ENCODE peak calls at places on chromosomes 3 and 15, in nine cellular contexts. J is cardiac muscle cell; L is lung; U is pancreas; S is neuronal stem cell; A is adrenal gland; M is K562; C is heart right ventricle; I is effector memory CD4-positive, alpha-beta T cell. B is an unnamed sample. For H3K4me1, the result is how much of the 10 kb centered on the place peaks cover.

GRCh38 chr15:47961401-47962090 is 159.2 kb upstream of the SLC24A5 start:
- DNase-seq in J (no peak), L (no peak), U (no peak), S (no peak), A (no peak), M (no peak), C (no peak), I (no peak), B (no peak)

GRCh38 chr3:159711560-159712333 is 276.9 kb upstream of the IL12A start:
- DNase-seq in J (peak), L (no peak), U (no peak), S (peak), A (peak), M (no peak), C (no peak), I (no peak), B (no peak)

GRCh38 chr3:88142094-88142624 is 7.6 kb upstream of the C3orf38 start:
- DNase-seq in J (peak), L (no peak), U (no peak), S (no peak), A (no peak), M (no peak), C (no peak), I (no peak), B (no peak)

GRCh38 chr3:8741581-8742355 is 8.2 kb downstream of the CAV3 start:
- DNase-seq in J (peak), L (no peak), U (no peak), S (peak), A (peak), M (peak), C (no peak), I (no peak), B (no peak)

GRCh38 chr15:65377976-65378366 is at the start of gene IGDCC3:
- DNase-seq in J (peak), L (no peak), U (no peak), S (peak), A (no peak), M (peak), C (no peak), I (no peak), B (no peak)

GRCh38 chr15:50764331-50765201 is 940 bp downstream of the SPPL2A start:
- DNase-seq in J (peak), L (no peak), U (no peak), S (no peak), A (no peak), M (no peak), C (no peak), I (no peak), B (no peak)

GRCh38 chr3:30458781-30459180 is 147.6 kb upstream of the TGFBR2 start:
- DNase-seq in J (no peak), L (no peak), U (no peak), S (no peak), A (no peak), M (no peak), C (no peak), I (no peak), B (no peak)

GRCh38 chr3:26015752-26016151 is 225.9 kb downstream of the OXSM start:
- DNase-seq in J (no peak), L (no peak), U (no peak), S (no peak), A (no peak), M (no peak), C (no peak), I (no peak), B (no peak)

GRCh38 chr3:157785071-157785826 is 282.0 kb upstream of the VEPH1 start:
- DNase-seq in J (peak), L (no peak), U (no peak), S (no peak), A (peak), M (peak), C (no peak), I (no peak), B (no peak)

GRCh38 chr3:196684548-196685407 is 27.3 kb downstream of the CEP19 start:
- DNase-seq in J (peak), L (peak), U (no peak), S (peak), A (peak), M (peak), C (peak), I (peak), B (peak)

GRCh38 chr3:78823859-78824258 is 943.9 kb downstream of the ROBO1 start:
- DNase-seq in J (peak), L (no peak), U (no peak), S (no peak), A (no peak), M (no peak), C (no peak), I (no peak), B (no peak)

GRCh38 chr15:32028921-32029320 is 1.4 kb upstream of the CHRNA7 start:
- DNase-seq in J (no peak), L (no peak), U (no peak), S (peak), A (no peak), M (no peak), C (no peak), I (no peak), B (no peak)

GRCh38 chr3:186570941-186571643 is 572 bp downstream of the DNAJB11 start:
- DNase-seq in J (no peak), L (no peak), U (no peak), S (no peak), A (peak), M (no peak), C (no peak), I (no peak), B (no peak)

GRCh38 chr3:127803619-127804018 is 18.7 kb downstream of the MGLL start:
- DNase-seq in J (peak), L (no peak), U (no peak), S (no peak), A (no peak), M (no peak), C (no peak), I (no peak), B (no peak)

DNA sequence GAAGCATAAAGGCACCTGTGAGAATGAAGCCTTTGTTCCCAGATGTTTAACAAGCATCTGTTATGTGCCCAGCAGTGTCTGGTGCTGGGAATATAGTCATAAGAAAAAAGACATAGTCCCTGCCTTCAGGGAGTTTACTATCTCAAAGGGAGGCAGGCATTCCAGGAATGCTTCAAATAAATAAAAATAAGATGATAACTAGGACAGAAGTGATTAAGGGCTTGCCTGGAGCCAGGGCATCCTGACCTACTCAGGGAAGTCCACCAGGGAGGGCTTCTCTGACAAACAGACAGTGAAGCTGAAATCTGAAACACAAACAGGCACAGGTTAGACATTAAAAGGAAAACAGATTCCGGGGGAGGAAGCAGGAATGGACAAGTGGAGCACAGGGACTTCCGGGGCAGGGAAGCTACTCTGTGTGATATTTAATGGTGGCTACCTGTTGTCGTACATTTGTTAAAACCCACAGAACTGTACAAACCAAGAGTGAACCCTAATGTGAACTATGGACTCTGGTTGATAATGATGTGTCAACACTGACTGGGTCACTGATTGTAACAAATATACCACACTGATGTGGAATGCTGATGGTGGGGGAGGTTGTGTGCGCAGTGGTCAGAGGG is 53.3 kb downstream of the ITGB5 start:
- DNase-seq in J (no peak), L (no peak), U (no peak), S (no peak), A (no peak), M (no peak), C (no peak), I (no peak), B (no peak)
- H3K4me1 ChIP-seq in J (under half), L (under half), U (under half), S (under half), A (half or more), M (under half), C (half or more), I (under half), B (under half)

GRCh38 chr15:68797589-68798377 is 22.9 kb downstream of the ANP32A start:
- DNase-seq in J (no peak), L (no peak), U (no peak), S (no peak), A (no peak), M (peak), C (peak), I (no peak), B (no peak)
- H3K4me1 ChIP-seq in J (half or more), L (under half), U (under half), S (under half), A (half or more), M (under half), C (half or more), I (under half), B (half or more)

DNA sequence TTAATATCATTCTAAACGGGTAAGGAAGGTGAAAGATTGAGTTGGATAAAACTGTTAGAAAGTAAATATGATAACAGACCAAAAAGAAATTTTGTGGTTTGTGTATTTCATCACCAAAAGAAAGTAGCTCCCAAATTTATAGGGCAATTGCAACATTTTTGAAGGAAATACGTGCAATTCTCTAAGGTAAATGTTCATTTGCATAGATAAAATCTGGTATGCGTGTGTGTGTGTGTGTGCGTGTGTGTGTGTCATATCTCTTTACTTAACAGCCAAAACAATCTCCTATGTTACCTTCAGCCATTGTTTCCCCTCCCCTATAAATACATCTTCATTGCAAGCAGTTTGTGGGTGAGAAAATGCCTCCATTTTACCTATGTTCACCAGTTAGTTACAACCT is 208.4 kb downstream of the TNIK start:
- DNase-seq in J (peak), L (no peak), U (no peak), S (no peak), A (no peak), M (no peak), C (no peak), I (peak), B (peak)
- H3K4me1 ChIP-seq in J (under half), L (under half), U (under half), S (under half), A (under half), M (under half), C (under half), I (under half), B (half or more)

GRCh38 chr3:161523916-161524315 is 27.3 kb downstream of the OTOL1 start:
- DNase-seq in J (no peak), L (no peak), U (no peak), S (no peak), A (no peak), M (no peak), C (no peak), I (no peak), B (no peak)
- H3K4me1 ChIP-seq in J (under half), L (under half), U (under half), S (under half), A (under half), M (under half), C (under half), I (under half), B (under half)

GRCh38 chr3:18239674-18240073 is 185.5 kb downstream of the SATB1 start:
- DNase-seq in J (no peak), L (no peak), U (no peak), S (no peak), A (no peak), M (no peak), C (no peak), I (no peak), B (no peak)
- H3K4me1 ChIP-seq in J (under half), L (under half), U (under half), S (under half), A (under half), M (under half), C (under half), I (under half), B (under half)